ENCODE peak calls at places on chromosomes 7 and 10, in four cellular contexts. X is naive thymus-derived CD4-positive, alpha-beta T cell; K is H9; N is aorta. I is an unnamed sample.

GRCh38 chr10:133098426-133099124 is 10.9 kb downstream of the ADGRA1 start:
- DNase-seq in X (no peak), N (no peak), K (no peak), I (no peak)

GRCh38 chr10:125629758-125630376 is 53.1 kb downstream of the TEX36 start:
- DNase-seq in K (no peak), X (no peak), N (no peak), I (peak; percentile 24)

GRCh38 chr10:70115948-70116682 is 16.5 kb downstream of the AIFM2 start:
- DNase-seq in X (peak; percentile 56), N (no peak), K (peak; percentile 76), I (peak; percentile 41)

GRCh38 chr10:69466689-69467088 is 15.4 kb downstream of the TSPAN15 start:
- DNase-seq in X (no peak), K (no peak), N (no peak), I (no peak)

GRCh38 chr7:155455776-155456516 is 2.0 kb upstream of the EN2 start:
- DNase-seq in K (no peak), N (no peak), X (no peak), I (no peak)

GRCh38 chr7:106848851-106849442 is 16.1 kb upstream of the PIK3CG start:
- DNase-seq in K (no peak), X (no peak), N (no peak), I (no peak)

GRCh38 chr7:95871078-95871848 is 98.9 kb downstream of the DYNC1I1 start:
- DNase-seq in X (no peak), K (peak; percentile 45), N (no peak), I (peak; percentile 38)

GRCh38 chr7:69739906-69740545 is 141.8 kb downstream of the AUTS2 start:
- DNase-seq in K (no peak), N (no peak), X (no peak), I (no peak)

GRCh38 chr7:151715661-151716338 is 161.1 kb downstream of the PRKAG2 start:
- DNase-seq in K (no peak), N (no peak), X (no peak), I (no peak)

GRCh38 chr7:50304158-50304910 is at the start of gene IKZF1:
- DNase-seq in N (peak; percentile 90), K (peak; percentile 46), X (peak; percentile 58), I (no peak)

GRCh38 chr7:81669476-81670105 is 100.3 kb downstream of the HGF start:
- DNase-seq in K (no peak), N (no peak), X (no peak), I (no peak)

GRCh38 chr10:44935201-44935960 is 24.2 kb upstream of the RASSF4 start:
- DNase-seq in K (peak; percentile 28), N (peak; percentile 77), X (no peak), I (no peak)

GRCh38 chr10:71811351-71811750 is 38.0 kb upstream of the VSIR start:
- DNase-seq in K (no peak), N (no peak), X (no peak), I (no peak)

GRCh38 chr7:36127075-36127740 is 25.8 kb upstream of the EEPD1 start:
- DNase-seq in X (no peak), N (no peak), K (no peak), I (peak; percentile 46)

GRCh38 chr7:50534690-50535290 is 30.4 kb downstream of the DDC start:
- DNase-seq in K (peak; percentile 71), X (no peak), N (no peak), I (peak; percentile 98)

GRCh38 chr7:8379264-8379663 is 54.1 kb upstream of the NXPH1 start:
- DNase-seq in K (no peak), X (no peak), N (no peak), I (no peak)

GRCh38 chr7:101816499-101817030 is 861 bp upstream of the CUX1 start:
- DNase-seq in X (no peak), N (peak; percentile 64), K (no peak), I (no peak)

GRCh38 chr7:101819183-101819582 is 1.8 kb downstream of the CUX1 start:
- DNase-seq in X (no peak), N (no peak), K (no peak), I (no peak)

GRCh38 chr7:101818699-101819071 is 1.3 kb downstream of the CUX1 start:
- DNase-seq in N (no peak), K (no peak), X (no peak), I (no peak)

GRCh38 chr7:101817031-101817929 is at the start of gene CUX1:
- DNase-seq in K (peak; percentile 33), X (peak; percentile 29), N (no peak), I (no peak)

DNA sequence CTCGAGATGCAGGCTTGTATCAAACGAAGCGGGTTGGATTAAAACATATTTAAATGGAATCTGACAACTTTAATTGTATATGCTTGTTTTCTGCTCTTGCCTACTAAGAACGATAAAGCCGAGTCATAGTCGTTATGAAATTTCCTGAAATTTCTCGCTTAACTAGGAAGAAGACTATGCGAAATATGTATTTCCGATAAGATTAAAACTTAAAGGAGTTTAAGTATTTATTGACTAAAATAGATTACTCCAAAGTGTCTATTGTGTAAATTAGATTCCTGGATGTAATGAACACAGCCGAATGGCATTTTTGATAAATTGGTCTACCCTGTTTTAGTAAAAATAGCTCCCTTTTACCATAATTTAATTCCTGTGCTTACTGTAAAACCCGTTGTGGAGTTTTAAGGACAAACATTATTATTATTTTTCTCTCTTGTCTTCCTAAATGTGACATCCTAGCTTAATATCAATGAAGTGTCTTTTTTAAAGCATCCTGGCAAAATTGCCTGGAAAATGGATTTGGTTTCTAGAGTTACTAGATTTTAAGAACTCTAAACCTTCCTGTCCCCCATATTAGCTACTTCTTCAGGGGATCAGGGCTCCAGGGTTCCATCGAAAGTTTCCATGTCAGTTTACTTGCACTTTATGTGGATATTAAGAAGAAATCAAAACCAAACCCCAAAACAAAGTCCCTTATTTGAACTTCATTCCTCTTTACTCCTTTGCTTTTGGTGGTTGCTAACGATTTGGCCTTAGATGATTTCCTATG is 688 bp downstream of the CUX1 start:
- DNase-seq in N (no peak), K (no peak), X (no peak), I (no peak)
- H3K4me1 ChIP-seq in N (no peaks in the 10 kb centered on the region), K (peaks cover 9% of the 10 kb centered on the region), X (peaks cover 4% of the 10 kb centered on the region), I (peaks cover 39% of the 10 kb centered on the region)

GRCh38 chr7:128734777-128735342 is 4.3 kb upstream of the CALU start:
- DNase-seq in K (no peak), N (no peak), X (no peak), I (no peak)
- H3K4me1 ChIP-seq in K (no peaks in the 10 kb centered on the region), N (no peaks in the 10 kb centered on the region), X (peaks cover 6% of the 10 kb centered on the region), I (peaks cover 8% of the 10 kb centered on the region)

GRCh38 chr10:59454289-59454919 is 92.1 kb upstream of the FAM13C start:
- DNase-seq in N (no peak), X (no peak), K (no peak), I (no peak)

DNA sequence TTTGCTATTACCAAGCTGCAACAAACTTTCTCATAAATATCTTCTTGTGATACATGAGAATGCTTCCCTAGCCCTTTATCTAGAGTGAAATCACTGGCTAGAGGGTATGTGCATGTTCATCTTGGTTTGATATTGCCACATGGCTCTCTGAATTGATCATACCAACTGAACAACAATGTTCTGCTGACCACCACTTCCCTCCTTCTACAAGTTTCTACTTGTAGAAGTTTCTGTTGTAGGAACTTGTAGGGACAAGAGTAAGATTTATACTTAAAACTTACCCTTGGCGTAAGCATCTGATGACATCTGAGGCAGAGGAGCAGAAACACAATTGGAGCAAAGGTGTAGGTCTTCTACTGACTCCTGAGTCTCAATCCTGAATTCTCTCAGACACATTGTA is 86.3 kb upstream of the FAM13C start:
- DNase-seq in N (no peak), K (no peak), X (no peak), I (no peak)
- H3K4me1 ChIP-seq in N (no peaks in the 10 kb centered on the region), K (no peaks in the 10 kb centered on the region), X (no peaks in the 10 kb centered on the region), I (no peaks in the 10 kb centered on the region)

DNA sequence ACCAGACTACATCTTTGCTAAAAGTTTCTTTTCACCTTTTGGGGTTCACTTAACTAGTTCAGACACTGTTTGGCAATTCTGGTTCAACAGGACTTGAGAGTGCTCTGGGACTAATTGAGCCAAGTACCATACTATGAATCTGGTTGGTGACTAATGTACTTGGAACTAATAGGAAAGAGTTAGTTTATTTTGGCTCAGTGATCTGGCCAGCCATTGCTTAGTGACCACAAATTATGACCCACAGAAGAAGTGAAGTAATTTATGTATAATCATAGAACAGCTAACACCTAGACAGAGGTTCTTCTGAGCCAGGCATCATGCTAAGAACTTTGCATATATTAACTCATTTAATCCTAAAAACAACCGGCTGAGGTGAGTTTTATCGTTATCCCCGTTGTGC is 126.5 kb upstream of the JCAD start:
- DNase-seq in X (no peak), K (no peak), N (no peak), I (no peak)
- H3K4me1 ChIP-seq in X (no peaks in the 10 kb centered on the region), K (no peaks in the 10 kb centered on the region), N (peaks cover 2% of the 10 kb centered on the region), I (peaks cover 28% of the 10 kb centered on the region)

GRCh38 chr10:22657028-22657427 is 57.4 kb downstream of the PIP4K2A start:
- DNase-seq in N (no peak), K (no peak), X (no peak), I (no peak)
- H3K4me1 ChIP-seq in N (peaks cover 4% of the 10 kb centered on the region), K (peaks cover 8% of the 10 kb centered on the region), X (peaks cover 80% of the 10 kb centered on the region), I (peaks cover 8% of the 10 kb centered on the region)

DNA sequence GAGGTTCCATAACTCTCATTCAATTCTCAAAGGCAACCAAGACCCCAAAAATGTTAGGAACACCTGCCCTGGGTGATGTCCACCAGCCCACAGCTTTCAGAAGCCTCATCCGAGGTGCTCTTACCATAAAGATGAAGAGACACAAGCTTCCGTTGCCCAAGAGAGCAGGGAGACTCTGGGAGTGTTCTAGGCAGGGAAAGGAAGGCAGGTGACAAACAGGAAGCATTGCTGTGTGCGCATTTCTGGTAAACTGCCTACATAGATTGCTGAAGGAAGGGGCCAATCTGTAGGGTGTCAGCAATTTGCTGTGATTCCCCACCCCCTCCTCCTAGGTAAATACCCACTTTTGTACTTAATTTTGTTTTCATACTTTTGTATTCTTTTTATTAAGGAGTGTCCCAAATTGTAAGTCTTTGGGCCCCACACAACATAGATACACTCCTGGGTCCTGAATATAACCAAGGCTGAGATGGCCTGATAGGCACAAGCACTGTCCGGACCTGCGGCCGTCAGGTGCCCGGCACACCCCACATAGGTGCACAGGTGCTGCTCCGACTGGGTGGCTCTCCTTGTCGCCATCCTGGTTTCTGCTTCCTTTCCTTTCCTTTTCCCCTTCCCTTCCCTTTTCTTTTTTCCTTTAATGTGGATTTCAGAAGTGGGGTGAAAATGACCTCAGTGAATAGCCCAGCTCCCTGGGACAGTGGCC is 51.4 kb upstream of the SMNDC1 start:
- DNase-seq in N (no peak), K (no peak), X (peak; percentile 49), I (no peak)
- H3K4me1 ChIP-seq in N (no peaks in the 10 kb centered on the region), K (peaks cover 16% of the 10 kb centered on the region), X (peaks cover 47% of the 10 kb centered on the region), I (peaks cover 26% of the 10 kb centered on the region)

DNA sequence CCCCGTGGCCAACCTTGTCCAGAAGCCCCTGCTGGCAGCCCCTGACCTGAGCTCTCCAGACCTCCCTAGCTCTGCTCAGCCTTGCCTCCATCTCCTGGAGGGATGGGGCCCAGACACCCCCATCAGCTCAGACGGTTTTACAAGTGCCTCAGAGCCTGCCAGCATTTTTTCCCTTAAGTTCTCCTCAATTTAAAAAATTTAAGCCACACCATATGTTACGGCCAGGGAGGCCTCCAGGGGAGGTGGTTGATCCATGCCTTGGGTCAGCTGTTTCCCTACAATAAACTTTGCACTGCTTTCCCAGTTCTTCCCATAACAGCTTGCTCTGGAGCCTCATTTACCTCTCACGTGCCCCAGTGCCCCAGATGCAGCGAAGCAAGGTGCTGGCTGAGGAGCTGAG is 143.5 kb downstream of the RGS10 start:
- DNase-seq in X (no peak), K (no peak), N (no peak), I (no peak)
- H3K4me1 ChIP-seq in X (no peaks in the 10 kb centered on the region), K (no peaks in the 10 kb centered on the region), N (no peaks in the 10 kb centered on the region), I (no peaks in the 10 kb centered on the region)